ENCODE peak calls at places on chromosomes 2 and 18, in eight cellular contexts. G is iPS DF 19.7; L is mesothelial cell of epicardium; H is sigmoid colon; A is stimulated activated CD4-positive, alpha-beta T cell treated with anti-CD3 and anti-CD28 coated beads, Interleukin-1b, Interleukin-23, amount 100 ng/mL, for 48 hours; B is IMR-90; S is stomach; D is fibroblast of mammary gland. F is an unnamed sample.

GRCh38 chr18:56276466-56276865 is 361.9 kb downstream of the TXNL1 start:
- DNase-seq in D (peak), B (peak), G (no peak), L (no peak), H (no peak), S (no peak), A (no peak), F (no peak)

GRCh38 chr18:73944715-73945114 is 202.9 kb downstream of the FBXO15 start:
- DNase-seq in G (no peak), B (no peak), H (no peak), A (no peak), S (no peak), D (no peak), L (no peak), F (no peak)

GRCh38 chr2:234137400-234138014 is 87.0 kb downstream of the SPP2 start:
- DNase-seq in L (no peak), S (no peak), H (no peak), A (no peak), B (peak), G (no peak), D (no peak), F (no peak)

GRCh38 chr2:120617055-120617454 is 118.6 kb upstream of the GLI2 start:
- DNase-seq in D (peak), S (no peak), A (no peak), B (no peak), G (no peak), L (no peak), H (no peak), F (no peak)

GRCh38 chr2:67006373-67006960 is 390.7 kb upstream of the ETAA1 start:
- DNase-seq in H (no peak), S (no peak), L (no peak), G (no peak), D (no peak), B (no peak), A (no peak), F (no peak)

GRCh38 chr18:35311506-35311905 is 21.5 kb upstream of the ZSCAN30 start:
- DNase-seq in S (no peak), H (no peak), L (no peak), G (no peak), A (no peak), D (peak), B (peak), F (no peak)

GRCh38 chr2:26035110-26035728 is 1.3 kb downstream of the RAB10 start:
- DNase-seq in D (no peak), B (peak), S (no peak), L (no peak), H (no peak), G (no peak), A (no peak), F (no peak)

GRCh38 chr18:45760443-45761036 is 36.6 kb downstream of the SLC14A1 start:
- DNase-seq in B (peak), G (peak), A (no peak), S (no peak), D (no peak), L (no peak), H (no peak), F (no peak)

GRCh38 chr2:241820625-241821384 is 11.8 kb downstream of the NEU4 start:
- DNase-seq in G (no peak), B (no peak), D (no peak), H (peak), S (no peak), L (no peak), A (no peak), F (peak)

GRCh38 chr2:23916727-23917458 is 10.0 kb downstream of the ATAD2B start:
- DNase-seq in S (no peak), B (no peak), H (no peak), G (no peak), L (no peak), A (no peak), D (no peak), F (no peak)

GRCh38 chr18:22552254-22552653 is 134.5 kb upstream of the CTAGE1 start:
- DNase-seq in S (no peak), D (no peak), G (no peak), L (no peak), A (no peak), H (no peak), B (no peak), F (no peak)

GRCh38 chr2:173300458-173300857 is 54.2 kb upstream of the CDCA7 start:
- DNase-seq in D (no peak), G (no peak), L (no peak), H (no peak), S (no peak), A (no peak), B (no peak), F (no peak)

GRCh38 chr2:33425660-33426059 is 50.8 kb upstream of the RASGRP3 start:
- DNase-seq in D (peak), S (no peak), B (peak), H (no peak), L (no peak), G (no peak), A (no peak), F (no peak)

GRCh38 chr2:223647258-223647952 is 45.2 kb upstream of the SCG2 start:
- DNase-seq in L (no peak), D (peak), S (no peak), G (no peak), H (no peak), B (peak), A (no peak), F (no peak)

GRCh38 chr2:200810252-200810650 is 1.5 kb upstream of the BZW1 start:
- DNase-seq in H (no peak), B (peak), S (peak), D (peak), L (no peak), G (no peak), A (no peak), F (no peak)

GRCh38 chr18:80202264-80202998 is 44.9 kb downstream of the PARD6G start:
- DNase-seq in L (no peak), S (no peak), G (no peak), A (peak), B (no peak), D (no peak), H (no peak), F (no peak)

GRCh38 chr2:105455488-105455991 is 56.7 kb upstream of the FHL2 start:
- DNase-seq in A (no peak), L (no peak), B (peak), H (no peak), G (no peak), S (peak), D (peak), F (no peak)

GRCh38 chr2:238096311-238097011 is 3.7 kb upstream of the ESPNL start:
- DNase-seq in B (no peak), G (no peak), H (no peak), L (no peak), S (peak), A (no peak), D (no peak), F (no peak)

GRCh38 chr2:59490994-59491393 is 1062.5 kb downstream of the BCL11A start:
- DNase-seq in L (no peak), B (no peak), G (no peak), D (no peak), S (no peak), A (no peak), H (no peak), F (no peak)

GRCh38 chr18:23528580-23529472 is 25.5 kb downstream of the RMC1 start:
- DNase-seq in H (peak), B (peak), A (no peak), G (no peak), L (no peak), D (peak), S (no peak), F (peak)

GRCh38 chr2:171072164-171072563 is 88.5 kb downstream of the TLK1 start:
- DNase-seq in S (no peak), H (no peak), A (no peak), G (no peak), D (no peak), B (no peak), L (no peak), F (no peak)

GRCh38 chr2:95349568-95350319 is 52.6 kb downstream of the KCNIP3 start:
- DNase-seq in B (no peak), G (no peak), A (no peak), L (no peak), D (no peak), S (peak), H (peak), F (peak)

F was measured in right cardiac atrium.